ENCODE peak calls at places on chromosomes 2 and 18, in ten cellular contexts. C is stimulated activated CD4-positive, alpha-beta T cell treated with anti-CD3 and anti-CD28 coated beads, Interleukin-4, amount 100 ng/mL, for 4 hours; W is pulmonary artery endothelial cell; J is MCF 10A; M is B cell; X is DMS 273 treated with DMSO at 0.1 percent for 48 hours; E is RCC 7860; H is aorta; Z is H4; G is kidney. F is an unnamed sample.

GRCh38 chr18:79570266-79571201 is 109.1 kb upstream of the CTDP1 start:
- DNase-seq in X (no peak), J (peak), M (no peak), E (no peak), G (peak), W (no peak), Z (peak), H (no peak), C (no peak), F (peak)

GRCh38 chr2:191835539-191836350 is 11.1 kb downstream of the CAVIN2 start:
- DNase-seq in J (no peak), G (no peak), E (peak), C (no peak), W (no peak), M (no peak), X (no peak), Z (no peak), H (no peak), F (no peak)

GRCh38 chr2:37357461-37358008 is 13.1 kb downstream of the QPCT start:
- DNase-seq in C (no peak), H (no peak), W (no peak), E (no peak), M (no peak), J (no peak), X (no peak), Z (no peak), G (no peak), F (no peak)

GRCh38 chr2:123695449-123695848 is 329.6 kb upstream of the CNTNAP5 start:
- DNase-seq in J (no peak), C (no peak), G (no peak), M (no peak), E (no peak), X (no peak), Z (no peak), H (no peak), W (no peak), F (no peak)

GRCh38 chr2:100831831-100832230 is 11.9 kb downstream of the NPAS2 start:
- DNase-seq in J (peak), Z (no peak), W (no peak), C (no peak), G (no peak), X (no peak), H (no peak), E (no peak), M (no peak), F (no peak)

GRCh38 chr2:191905336-191905735 is 58.4 kb upstream of the CAVIN2 start:
- DNase-seq in J (no peak), C (no peak), H (no peak), G (no peak), W (no peak), Z (no peak), X (no peak), E (no peak), M (no peak), F (peak)

GRCh38 chr2:30956995-30957394 is 149.7 kb upstream of the CAPN13 start:
- DNase-seq in J (no peak), Z (no peak), G (no peak), M (no peak), W (no peak), X (no peak), C (no peak), E (no peak), H (no peak), F (no peak)

GRCh38 chr2:193810533-193810932 is 1615.8 kb upstream of the TMEFF2 start:
- DNase-seq in W (no peak), M (no peak), H (no peak), Z (no peak), C (no peak), J (no peak), E (peak), G (no peak), X (no peak), F (peak)

GRCh38 chr18:9209230-9209629 is 72.6 kb downstream of the ANKRD12 start:
- DNase-seq in E (no peak), M (no peak), W (no peak), C (no peak), H (no peak), J (peak), G (no peak), X (no peak), Z (no peak), F (no peak)

GRCh38 chr2:163697846-163698637 is 37.8 kb downstream of the FIGN start:
- DNase-seq in C (no peak), E (no peak), H (no peak), J (no peak), G (no peak), Z (no peak), W (no peak), M (no peak), X (no peak), F (no peak)

GRCh38 chr2:146238254-146238961 is 1606.4 kb upstream of the ACVR2A start:
- DNase-seq in H (no peak), Z (no peak), G (no peak), M (no peak), X (no peak), W (no peak), C (no peak), J (no peak), E (no peak), F (no peak)

GRCh38 chr2:73197579-73197978 is 4.8 kb upstream of the NOTO start:
- DNase-seq in Z (no peak), C (no peak), X (no peak), M (no peak), E (no peak), W (no peak), H (no peak), G (no peak), J (no peak), F (no peak)

GRCh38 chr2:138079976-138080375 is 115.7 kb downstream of the HNMT start:
- DNase-seq in W (no peak), C (no peak), H (no peak), M (no peak), J (peak), Z (no peak), X (peak), G (no peak), E (no peak), F (no peak)

GRCh38 chr18:74506405-74507119 is 10.4 kb downstream of the CNDP2 start:
- DNase-seq in M (no peak), X (no peak), G (peak), C (no peak), J (no peak), Z (no peak), W (no peak), E (no peak), H (no peak), F (no peak)

GRCh38 chr2:238914648-238915015 is 66.7 kb downstream of the TWIST2 start:
- DNase-seq in C (no peak), H (no peak), J (peak), E (peak), Z (no peak), W (no peak), M (no peak), G (no peak), X (no peak), F (no peak)

GRCh38 chr2:142989276-142990204 is 112.1 kb downstream of the KYNU start:
- DNase-seq in X (no peak), Z (peak), C (no peak), W (no peak), J (peak), G (no peak), M (peak), E (peak), H (no peak), F (peak)

GRCh38 chr18:33802955-33803354 is 224.9 kb downstream of the ASXL3 start:
- DNase-seq in H (no peak), W (no peak), G (no peak), X (no peak), E (no peak), J (no peak), M (no peak), C (no peak), Z (no peak), F (no peak)

GRCh38 chr2:234595829-234596228 is 98.9 kb upstream of the ARL4C start:
- DNase-seq in H (no peak), E (no peak), Z (peak), X (no peak), J (no peak), M (no peak), G (no peak), W (no peak), C (no peak), F (no peak)

GRCh38 chr2:38740851-38741541 is 10.2 kb downstream of the SRSF7 start:
- DNase-seq in Z (peak), J (peak), E (peak), W (no peak), X (no peak), G (no peak), C (no peak), M (peak), H (peak), F (peak)

GRCh38 chr2:144931976-144932375 is 412.1 kb upstream of the ZEB2 start:
- DNase-seq in M (no peak), J (no peak), X (no peak), W (no peak), C (no peak), H (no peak), Z (no peak), G (no peak), E (no peak), F (no peak)

GRCh38 chr2:15943378-15943851 is 3.1 kb downstream of the MYCN start:
- DNase-seq in H (no peak), X (peak), M (no peak), W (no peak), G (no peak), C (peak), Z (no peak), J (no peak), E (no peak), F (peak)

GRCh38 chr2:84886791-84887190 is 5.9 kb upstream of the TRABD2A start:
- DNase-seq in C (no peak), Z (no peak), X (no peak), G (no peak), H (no peak), W (no peak), M (no peak), J (no peak), E (no peak), F (no peak)

GRCh38 chr2:38601061-38601460 is 1.7 kb downstream of the HNRNPLL start:
- DNase-seq in M (no peak), X (no peak), J (peak), Z (no peak), H (no peak), W (no peak), C (no peak), E (no peak), G (no peak), F (no peak)

GRCh38 chr2:72887032-72887835 is at the start of gene SPR:
- DNase-seq in H (peak), G (peak), Z (peak), E (peak), J (peak), X (no peak), C (peak), M (peak), W (no peak), F (peak)

GRCh38 chr2:176392125-176392704 is 123.0 kb downstream of the MTX2 start:
- DNase-seq in E (no peak), Z (peak), C (no peak), H (no peak), W (no peak), M (no peak), J (no peak), X (no peak), G (no peak), F (no peak)

GRCh38 chr2:128625966-128626757 is 307.5 kb upstream of the HS6ST1 start:
- DNase-seq in C (no peak), J (no peak), H (peak), E (no peak), M (no peak), Z (no peak), W (no peak), X (no peak), G (peak), F (no peak)

GRCh38 chr18:6859676-6860422 is 130.3 kb downstream of the ARHGAP28 start:
- DNase-seq in Z (no peak), J (no peak), G (no peak), E (peak), C (no peak), W (no peak), H (no peak), M (no peak), X (no peak), F (no peak)

GRCh38 chr2:71528749-71529148 is 75.4 kb downstream of the DYSF start:
- DNase-seq in Z (no peak), J (no peak), G (no peak), H (peak), E (no peak), C (no peak), X (no peak), W (no peak), M (no peak), F (no peak)

GRCh38 chr2:47226124-47227040 is 71.3 kb upstream of the STPG4 start:
- DNase-seq in E (no peak), J (no peak), X (peak), W (no peak), Z (peak), H (no peak), G (no peak), M (peak), C (no peak), F (no peak)

GRCh38 chr2:26245810-26246209 is 1.1 kb downstream of the HADHB start:
- DNase-seq in G (no peak), M (peak), W (no peak), Z (no peak), E (peak), C (no peak), X (no peak), H (no peak), J (peak), F (peak)